ENCODE peak calls at places on chromosomes 5 and 9, in nine cellular contexts. F, O, V, X, A, Q, U, J and G are unnamed samples.

GRCh38 chr9:136237486-136238341 is 7.9 kb downstream of the QSOX2 start:
- DNase-seq in F (no peak), U (no peak), Q (no peak), J (no peak), O (no peak), A (no peak), V (no peak), X (peak), G (no peak)

GRCh38 chr5:165497707-165498106 is 1992.3 kb downstream of the MAT2B start:
- DNase-seq in Q (no peak), A (peak), X (no peak), V (no peak), O (peak), J (peak), U (no peak), F (no peak), G (no peak)

GRCh38 chr5:58898538-58898937 is 315.7 kb downstream of the RAB3C start:
- DNase-seq in V (no peak), Q (no peak), A (no peak), U (no peak), X (no peak), F (no peak), J (no peak), O (no peak), G (no peak)

GRCh38 chr9:135522931-135523330 is 1.7 kb downstream of the LCN1 start:
- DNase-seq in F (no peak), O (no peak), A (no peak), Q (no peak), X (no peak), J (no peak), V (no peak), U (no peak), G (no peak)

GRCh38 chr5:61813361-61813760 is 481.3 kb downstream of the ZSWIM6 start:
- DNase-seq in F (no peak), O (no peak), U (no peak), A (no peak), Q (no peak), J (no peak), V (no peak), X (no peak), G (no peak)

GRCh38 chr9:109817846-109818472 is 38.0 kb downstream of the PALM2AKAP2 start:
- DNase-seq in Q (peak), A (peak), O (peak), X (peak), V (peak), F (peak), J (peak), U (peak), G (peak)

GRCh38 chr9:78618735-78619134 is 321.8 kb downstream of the PSAT1 start:
- DNase-seq in F (no peak), V (no peak), A (no peak), Q (no peak), O (no peak), J (no peak), U (no peak), X (no peak), G (no peak)

GRCh38 chr5:62386824-62387223 is 16.9 kb downstream of the DIMT1 start:
- DNase-seq in Q (no peak), V (no peak), U (no peak), O (peak), J (no peak), A (no peak), F (no peak), X (no peak), G (no peak)

GRCh38 chr5:110625376-110625999 is 101.0 kb downstream of the TMEM232 start:
- DNase-seq in J (peak), A (peak), U (peak), Q (peak), X (no peak), F (no peak), V (peak), O (peak), G (no peak)

GRCh38 chr9:109600142-109600541 is 102.0 kb upstream of the PTPN3 start:
- DNase-seq in J (peak), X (no peak), F (peak), U (peak), A (no peak), O (peak), Q (peak), V (peak), G (no peak)

GRCh38 chr5:137481596-137481995 is 17.5 kb downstream of the SPOCK1 start:
- DNase-seq in O (no peak), A (no peak), Q (no peak), X (no peak), V (no peak), U (no peak), F (no peak), J (peak), G (no peak)

GRCh38 chr9:137041134-137041533 is 4.8 kb downstream of the NPDC1 start:
- DNase-seq in X (no peak), J (no peak), V (no peak), A (no peak), O (no peak), F (no peak), Q (no peak), U (no peak), G (no peak)

GRCh38 chr5:16935271-16936149 is 578 bp downstream of the MYO10 start:
- DNase-seq in O (peak), U (peak), A (peak), V (no peak), F (no peak), J (no peak), X (peak), Q (no peak), G (no peak)

GRCh38 chr9:21764736-21765245 is 37.6 kb upstream of the MTAP start:
- DNase-seq in O (peak), X (no peak), Q (no peak), F (no peak), A (no peak), J (no peak), V (no peak), U (peak), G (no peak)

GRCh38 chr9:33637881-33638280 is 113.8 kb downstream of the ANKRD18B start:
- DNase-seq in A (no peak), Q (no peak), O (no peak), J (no peak), F (no peak), X (no peak), U (no peak), V (no peak), G (no peak)

GRCh38 chr5:80184235-80185023 is 71.4 kb downstream of the SERINC5 start:
- DNase-seq in J (no peak), A (no peak), Q (no peak), O (no peak), F (no peak), U (no peak), V (no peak), X (peak), G (no peak)

DNA sequence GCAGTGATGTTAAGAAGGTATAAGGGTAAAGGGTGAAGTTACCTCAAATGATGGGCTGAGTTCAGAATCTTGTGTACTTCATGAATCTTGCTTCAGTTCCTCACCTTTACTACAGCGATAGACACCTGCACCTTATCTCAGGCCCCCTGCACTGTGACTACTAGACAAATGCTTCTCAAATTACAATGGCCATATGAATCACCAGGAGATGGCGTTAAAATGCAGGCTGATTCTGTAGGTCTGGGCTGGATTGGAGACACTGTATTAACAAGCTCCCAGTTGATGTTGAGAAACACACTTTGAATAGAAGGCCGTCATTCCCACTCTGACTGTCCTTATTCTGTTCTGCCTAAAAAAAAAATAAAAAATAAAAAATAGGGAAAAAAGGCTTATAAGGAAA is 29.8 kb downstream of the TARS1 start:
- DNase-seq in A (no peak), Q (peak), J (peak), X (no peak), V (no peak), O (peak), F (peak), U (peak), G (no peak)
- TF ChIP-seq CTCF in A (no peak), Q (peak), J (peak), X (peak), V (no peak), O (peak), F (peak), U (peak), G (no peak)

DNA sequence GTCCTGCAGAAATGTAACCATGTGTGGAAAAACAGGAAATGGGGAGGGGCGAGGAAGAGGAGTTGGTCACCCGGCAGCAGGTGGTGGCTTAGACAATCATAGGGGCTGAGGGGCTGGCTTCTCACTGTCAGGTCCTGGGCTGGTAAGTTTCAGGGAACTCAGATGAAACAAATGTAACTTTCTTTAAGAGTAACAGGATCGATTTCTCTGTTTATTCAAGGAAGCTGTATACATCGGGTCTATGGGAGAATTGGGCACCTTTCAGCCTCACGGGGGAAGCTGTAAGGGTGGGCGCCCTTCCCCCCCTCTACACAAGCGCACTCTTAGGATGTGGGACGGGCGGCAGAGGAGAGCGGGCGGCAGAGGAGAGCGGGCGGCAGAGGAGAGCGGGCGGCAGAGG is 104.3 kb upstream of the SIMC1 start:
- DNase-seq in X (no peak), A (no peak), U (no peak), O (no peak), Q (no peak), J (no peak), V (no peak), F (no peak), G (no peak)
- H3K4me3 ChIP-seq in X (no peak), A (no peak), U (no peak), O (no peak), Q (no peak), J (no peak), V (no peak), F (no peak), G (no peak)

GRCh38 chr5:71836084-71836483 is 117.0 kb downstream of the CARTPT start:
- DNase-seq in V (no peak), Q (no peak), J (peak), X (no peak), A (no peak), O (peak), F (no peak), U (peak), G (no peak)
- TF ChIP-seq CTCF in V (peak), Q (peak), J (peak), X (no peak), A (no peak), O (peak), F (no peak), U (peak), G (no peak)

GRCh38 chr9:99257723-99258364 is 35.8 kb downstream of the SEC61B start:
- DNase-seq in F (no peak), X (no peak), U (no peak), J (no peak), V (no peak), A (no peak), O (no peak), Q (no peak), G (no peak)

GRCh38 chr9:99253134-99253533 is 31.1 kb downstream of the SEC61B start:
- DNase-seq in V (no peak), F (no peak), X (no peak), O (no peak), Q (no peak), A (peak), J (no peak), U (no peak), G (peak)

GRCh38 chr9:99255651-99256050 is 33.6 kb downstream of the SEC61B start:
- DNase-seq in X (no peak), F (no peak), V (no peak), U (no peak), A (no peak), Q (no peak), J (no peak), O (no peak), G (no peak)

GRCh38 chr9:99251157-99251556 is 29.1 kb downstream of the SEC61B start:
- DNase-seq in V (no peak), O (no peak), F (no peak), U (no peak), Q (no peak), J (no peak), A (no peak), X (no peak), G (no peak)

DNA sequence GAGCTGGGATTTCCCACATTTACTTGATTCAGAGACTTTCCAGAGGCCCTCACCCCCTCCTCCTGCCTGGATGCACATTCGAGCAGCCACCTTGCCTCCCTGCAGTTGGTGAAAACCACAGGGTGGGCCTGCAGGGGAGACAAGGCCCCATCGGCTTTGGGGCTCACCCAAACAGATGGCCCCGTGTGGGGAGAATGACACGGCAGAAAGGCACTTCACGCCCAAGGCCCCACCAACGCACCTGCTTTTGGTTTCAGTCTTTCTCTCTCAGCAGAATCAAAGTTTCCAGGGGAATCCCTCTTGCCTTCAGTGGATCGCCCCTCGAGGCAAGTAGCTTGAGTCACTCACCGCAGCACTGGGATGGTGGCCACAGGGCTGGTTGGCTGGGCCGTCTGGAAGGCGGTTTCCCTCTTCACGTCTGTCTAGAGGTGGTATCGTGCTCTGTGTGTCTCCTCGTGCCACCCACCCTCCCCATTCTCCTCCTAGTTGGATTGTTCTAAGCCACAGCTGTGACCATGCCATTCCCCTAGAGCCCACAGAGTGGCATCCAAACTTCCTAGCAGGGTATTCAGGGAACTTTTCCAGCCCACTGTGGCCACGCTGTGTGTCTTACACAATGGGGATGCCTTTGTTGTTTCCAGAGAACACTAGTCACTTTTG is 31.8 kb downstream of the SEC61B start:
- DNase-seq in A (peak), V (no peak), Q (peak), O (peak), X (no peak), F (no peak), U (no peak), J (peak), G (peak)
- H3K4me3 ChIP-seq in A (peak), V (no peak), Q (no peak), O (no peak), X (no peak), F (no peak), U (no peak), J (no peak), G (peak)

DNA sequence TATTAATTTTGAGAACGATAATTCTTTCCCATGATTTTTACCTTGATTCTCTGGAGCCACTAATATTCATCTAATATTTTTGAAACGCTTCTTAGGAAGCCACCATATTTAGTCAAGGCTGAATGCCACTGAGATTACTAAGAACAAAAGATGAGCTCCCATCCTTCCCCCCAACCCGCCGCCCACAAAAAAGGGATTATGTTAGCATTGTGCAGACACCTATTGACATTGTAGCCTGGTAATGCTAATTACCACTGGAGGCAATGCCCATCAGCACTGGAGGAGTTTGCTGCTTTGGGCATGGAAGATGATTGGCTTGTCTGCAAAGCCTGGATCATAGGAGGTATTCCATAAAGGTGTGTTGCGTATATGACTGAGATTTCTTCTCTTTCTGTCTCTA is 739.1 kb upstream of the WWC1 start:
- DNase-seq in X (no peak), F (no peak), J (no peak), U (no peak), V (no peak), O (no peak), A (no peak), Q (no peak), G (no peak)
- TF ChIP-seq CTCF in X (no peak), F (no peak), J (no peak), U (no peak), V (no peak), O (no peak), A (no peak), Q (no peak), G (no peak)

GRCh38 chr5:136191304-136192014 is 1.5 kb downstream of the SMIM32 start:
- DNase-seq in V (no peak), U (no peak), F (no peak), Q (no peak), X (no peak), O (peak), J (peak), A (no peak), G (no peak)

GRCh38 chr5:136194611-136195010 is 1.6 kb upstream of the SMIM32 start:
- DNase-seq in X (no peak), Q (no peak), F (no peak), U (no peak), A (no peak), J (no peak), O (no peak), V (no peak), G (no peak)

GRCh38 chr5:136192015-136192525 is 892 bp downstream of the SMIM32 start:
- DNase-seq in O (no peak), Q (no peak), F (no peak), X (no peak), U (no peak), A (no peak), V (no peak), J (no peak), G (no peak)

GRCh38 chr5:136192526-136193395 is at the start of gene SMIM32:
- DNase-seq in X (no peak), O (no peak), J (no peak), Q (no peak), A (no peak), F (no peak), V (no peak), U (no peak), G (no peak)

DNA sequence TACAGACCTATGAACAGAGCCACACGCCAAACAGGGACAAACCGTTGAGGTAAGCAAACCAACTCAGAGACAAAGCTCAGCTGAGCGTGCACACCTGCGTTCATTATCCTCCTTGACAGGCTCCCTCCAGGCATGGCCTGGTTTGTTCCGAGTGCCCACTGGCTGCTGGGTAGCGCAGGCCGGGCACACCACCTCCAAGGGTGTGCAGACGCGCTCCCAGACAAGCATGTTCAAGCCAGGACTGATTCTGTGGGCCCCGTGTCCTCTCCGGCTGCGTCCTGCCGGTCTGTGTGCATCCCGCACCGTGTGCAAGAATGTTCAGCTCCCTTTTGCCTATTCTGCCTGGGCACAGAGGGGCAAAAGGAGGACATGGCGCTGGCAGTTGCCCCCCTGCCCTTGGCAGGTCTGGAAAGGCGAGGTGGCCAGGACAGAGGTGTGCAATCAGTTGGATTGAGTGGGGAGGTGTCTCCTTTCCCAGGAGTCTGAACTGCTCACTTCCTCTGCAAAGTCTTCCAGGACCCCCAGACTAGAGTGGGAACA is 504 bp upstream of the SMIM32 start:
- DNase-seq in J (no peak), V (no peak), U (no peak), O (no peak), F (no peak), Q (no peak), X (no peak), A (no peak), G (no peak)
- H3K4me3 ChIP-seq in J (no peak), V (no peak), U (no peak), O (no peak), F (no peak), Q (no peak), X (no peak), A (no peak), G (no peak)

GRCh38 chr9:19517202-19517942 is 108.6 kb downstream of the ACER2 start:
- DNase-seq in U (no peak), Q (no peak), V (no peak), O (no peak), X (peak), J (no peak), F (no peak), A (peak), G (no peak)
- TF ChIP-seq CTCF in U (peak), Q (peak), V (peak), O (peak), X (no peak), J (no peak), F (peak), A (peak), G (peak)

GRCh38 chr5:1792842-1793266 is 6.8 kb downstream of the MRPL36 start:
- DNase-seq in V (no peak), J (peak), F (peak), X (no peak), O (peak), U (peak), A (peak), Q (peak), G (peak)
- H3K4me3 ChIP-seq in V (no peak), J (no peak), F (no peak), X (no peak), O (no peak), U (no peak), A (peak), Q (no peak), G (peak)

DNA sequence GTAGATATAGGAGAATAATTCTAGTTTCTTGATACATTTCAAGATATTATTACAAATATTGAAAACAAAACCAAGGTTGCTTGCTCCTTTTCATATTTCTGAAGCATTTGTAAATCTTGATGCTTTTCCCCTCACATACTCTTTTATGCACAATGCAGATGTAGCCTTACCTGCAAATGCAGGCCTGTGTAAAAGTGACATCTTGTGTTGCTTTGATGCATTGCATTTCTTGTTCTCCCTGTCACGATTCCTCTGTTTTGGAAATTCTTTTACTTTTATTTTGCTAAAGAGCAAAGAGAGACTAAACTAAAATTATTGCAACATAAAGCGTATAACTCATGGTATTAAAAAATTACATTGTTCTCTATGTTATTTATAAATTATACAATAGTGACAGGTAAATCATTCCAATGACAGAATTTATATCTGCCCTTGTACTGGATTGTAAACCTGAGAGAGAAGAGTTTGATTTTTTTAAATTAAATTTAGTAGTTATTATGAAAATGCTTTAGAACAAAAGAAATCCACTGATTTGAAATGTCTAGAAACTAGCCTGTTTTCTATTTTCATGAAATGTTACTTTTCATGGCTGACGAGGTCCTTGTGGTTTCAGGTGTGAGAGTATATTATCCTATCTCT is 970.0 kb downstream of the MAT2B start:
- DNase-seq in O (peak), J (peak), F (no peak), U (peak), A (peak), X (no peak), V (no peak), Q (no peak), G (no peak)
- TF ChIP-seq CTCF in O (peak), J (peak), F (peak), U (peak), A (peak), X (peak), V (peak), Q (peak), G (peak)